ENCODE peak calls at places on chromosome 11, in nine cellular contexts. I, J, E, W, X, U, G, M and F are unnamed samples.

GRCh38 chr11:127962416-127962815 is 624.9 kb downstream of the ETS1 start:
- DNase-seq in I (no peak), J (no peak), E (no peak), W (no peak), X (no peak), U (no peak), G (no peak), M (no peak), F (no peak)

GRCh38 chr11:31863170-31863929 is 52.2 kb upstream of the PAX6 start:
- DNase-seq in I (no peak), J (no peak), E (no peak), W (no peak), X (no peak), U (no peak), G (no peak), M (no peak), F (no peak)

GRCh38 chr11:12149672-12150225 is 39.4 kb downstream of the MICAL2 start:
- DNase-seq in I (no peak), J (no peak), E (no peak), W (no peak), X (no peak), U (no peak), G (no peak), M (no peak), F (no peak)

GRCh38 chr11:113685650-113686349 is 20.3 kb downstream of the TMPRSS5 start:
- DNase-seq in I (no peak), J (no peak), E (no peak), W (no peak), X (no peak), U (no peak), G (no peak), M (no peak), F (no peak)

GRCh38 chr11:47499160-47499559 is 50.2 kb upstream of the RAPSN start:
- DNase-seq in I (no peak), J (no peak), E (no peak), W (no peak), X (no peak), U (no peak), G (no peak), M (no peak), F (no peak)

GRCh38 chr11:12139144-12139881 is 28.9 kb downstream of the MICAL2 start:
- DNase-seq in I (no peak), J (no peak), E (no peak), W (peak), X (no peak), U (no peak), G (no peak), M (no peak), F (peak)

GRCh38 chr11:8066036-8066910 is 14.7 kb upstream of the TUB start:
- DNase-seq in I (no peak), J (no peak), E (peak), W (no peak), X (no peak), U (no peak), G (no peak), M (no peak), F (peak)

GRCh38 chr11:117045196-117045595 is 53.0 kb downstream of the SIK3 start:
- DNase-seq in I (no peak), J (no peak), E (no peak), W (peak), X (no peak), U (no peak), G (peak), M (peak), F (no peak)

GRCh38 chr11:2582958-2583604 is 116.7 kb downstream of the KCNQ1OT1 start:
- DNase-seq in I (no peak), J (no peak), E (peak), W (peak), X (no peak), U (peak), G (peak), M (no peak), F (peak)

GRCh38 chr11:1884123-1884415 is 7.6 kb downstream of the PRR33 start:
- DNase-seq in I (no peak), J (no peak), E (no peak), W (no peak), X (no peak), U (no peak), G (no peak), M (no peak), F (no peak)

GRCh38 chr11:117829369-117829725 is 4.8 kb upstream of the FXYD2 start:
- DNase-seq in I (no peak), J (no peak), E (no peak), W (no peak), X (no peak), U (no peak), G (peak), M (no peak), F (no peak)

GRCh38 chr11:1163321-1163910 is 5.7 kb downstream of the MUC5AC start:
- DNase-seq in I (no peak), J (no peak), E (peak), W (no peak), X (peak), U (no peak), G (no peak), M (no peak), F (no peak)

GRCh38 chr11:100640071-100640470 is 47.0 kb upstream of the ARHGAP42 start:
- DNase-seq in I (no peak), J (no peak), E (no peak), W (no peak), X (no peak), U (no peak), G (no peak), M (no peak), F (no peak)

GRCh38 chr11:110479445-110480101 is 49.8 kb downstream of the FDX1 start:
- DNase-seq in I (no peak), J (no peak), E (no peak), W (peak), X (no peak), U (no peak), G (no peak), M (no peak), F (no peak)

GRCh38 chr11:396948-397548 is 3.0 kb downstream of the PKP3 start:
- DNase-seq in I (no peak), J (no peak), E (peak), W (peak), X (peak), U (peak), G (peak), M (no peak), F (no peak)

GRCh38 chr11:116927163-116927772 is 89.8 kb upstream of the APOA1 start:
- DNase-seq in I (no peak), J (no peak), E (no peak), W (peak), X (no peak), U (no peak), G (no peak), M (no peak), F (no peak)

GRCh38 chr11:27058456-27058855 is 17.8 kb downstream of the BBOX1 start:
- DNase-seq in I (no peak), J (no peak), E (no peak), W (no peak), X (no peak), U (no peak), G (no peak), M (no peak), F (no peak)

GRCh38 chr11:64710418-64711137 is 12.4 kb downstream of the NRXN2 start:
- DNase-seq in I (no peak), J (no peak), E (no peak), W (peak), X (no peak), U (no peak), G (no peak), M (no peak), F (no peak)

GRCh38 chr11:2433106-2433925 is 11.0 kb downstream of the TRPM5 start:
- DNase-seq in I (no peak), J (no peak), E (peak), W (no peak), X (no peak), U (peak), G (no peak), M (no peak), F (no peak)

GRCh38 chr11:109641549-109641948 is 219.6 kb downstream of the C11orf87 start:
- DNase-seq in I (no peak), J (no peak), E (no peak), W (peak), X (no peak), U (no peak), G (no peak), M (peak), F (no peak)

GRCh38 chr11:119591836-119592310 is 137.1 kb downstream of the NECTIN1 start:
- DNase-seq in I (no peak), J (no peak), E (no peak), W (no peak), X (no peak), U (no peak), G (no peak), M (no peak), F (no peak)

GRCh38 chr11:119335091-119335654 is 846 bp downstream of the RNF26 start:
- DNase-seq in I (no peak), J (no peak), E (no peak), W (no peak), X (no peak), U (no peak), G (no peak), M (no peak), F (no peak)

GRCh38 chr11:2411446-2412305 is 11.1 kb downstream of the TSSC4 start:
- DNase-seq in I (no peak), J (no peak), E (no peak), W (no peak), X (no peak), U (no peak), G (no peak), M (no peak), F (no peak)

GRCh38 chr11:102780491-102780918 is at the start of gene MMP10:
- DNase-seq in I (no peak), J (no peak), E (no peak), W (peak), X (no peak), U (no peak), G (no peak), M (peak), F (no peak)

GRCh38 chr11:102438311-102439062 is 14.1 kb downstream of the TMEM123 start:
- DNase-seq in I (no peak), J (no peak), E (no peak), W (no peak), X (no peak), U (peak), G (no peak), M (no peak), F (no peak)

GRCh38 chr11:47464479-47464878 is 15.5 kb upstream of the RAPSN start:
- DNase-seq in I (no peak), J (no peak), E (no peak), W (peak), X (no peak), U (no peak), G (no peak), M (peak), F (no peak)

DNA sequence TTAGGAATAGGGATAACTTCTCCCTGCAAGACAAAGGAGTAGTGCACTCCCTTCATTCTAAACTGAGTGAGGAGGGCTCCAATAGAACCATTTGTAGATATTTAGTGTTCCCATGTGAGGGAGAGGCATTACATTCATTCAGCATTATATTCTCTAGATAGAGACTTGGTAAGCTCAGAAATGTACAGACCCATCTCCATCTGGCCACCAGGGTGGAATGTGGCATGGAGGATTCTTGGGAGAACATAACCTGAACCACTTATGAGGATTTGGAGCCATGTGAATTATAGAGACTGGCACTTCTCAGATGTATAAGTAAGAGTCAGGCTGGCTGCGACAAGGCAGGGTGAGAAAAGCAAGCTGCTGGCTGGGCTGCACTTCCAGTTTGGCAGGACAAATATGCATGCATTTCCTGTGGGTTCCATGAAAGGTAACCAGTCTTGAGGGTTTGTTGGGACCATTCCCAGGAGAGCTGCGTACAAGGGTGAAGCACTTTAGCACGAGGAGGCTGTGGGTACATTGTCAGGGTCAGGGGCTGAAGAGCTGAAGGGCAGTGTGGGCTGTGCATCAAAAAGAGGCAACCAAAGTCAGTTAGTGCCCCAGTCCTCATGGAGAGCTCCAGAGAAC is 9.2 kb downstream of the RRP8 start:
- DNase-seq in I (no peak), J (no peak), E (no peak), W (no peak), X (no peak), U (no peak), G (no peak), M (no peak), F (no peak)
- TF ChIP-seq CTCF in I (no peak), J (no peak), E (peak), W (no peak), X (no peak), U (no peak), G (no peak), M (no peak), F (no peak)

DNA sequence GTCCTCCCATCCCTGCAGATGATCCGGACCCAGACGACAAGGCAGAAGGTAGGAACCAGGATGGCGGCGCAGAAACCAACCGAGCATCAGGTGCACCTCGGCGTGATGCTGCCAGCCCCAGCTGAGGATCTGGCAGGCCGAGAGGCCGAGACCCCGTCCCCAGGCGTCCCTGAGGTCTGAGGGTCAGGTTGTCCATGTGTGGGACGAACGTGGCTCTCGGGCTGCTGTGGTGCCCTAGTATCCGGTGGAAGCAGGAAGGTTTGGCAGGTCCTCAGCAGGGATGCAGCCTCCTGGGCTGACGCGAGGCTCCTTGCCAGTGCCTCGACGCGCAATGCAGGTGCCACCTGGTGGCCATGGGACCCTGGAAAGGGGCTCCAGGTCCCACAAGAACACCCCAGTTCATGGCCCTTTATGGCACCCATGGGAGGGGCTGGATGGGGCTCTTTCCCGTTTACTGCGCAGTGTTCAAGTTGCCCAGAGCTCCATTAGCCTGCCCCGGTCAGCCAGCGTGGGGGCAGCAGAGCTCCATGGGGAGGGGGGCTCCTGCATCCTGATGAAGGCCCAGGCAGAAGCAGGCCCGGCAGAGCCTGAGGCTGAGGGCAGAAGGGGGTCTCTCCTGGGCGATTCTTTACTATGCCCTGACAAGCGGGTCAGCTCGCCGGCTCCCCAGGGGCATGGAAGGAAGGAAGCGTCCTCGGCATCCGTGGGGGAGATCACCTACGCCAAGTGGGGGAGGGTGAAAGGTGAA is 129.9 kb downstream of the CTTN start:
- DNase-seq in I (no peak), J (no peak), E (no peak), W (no peak), X (no peak), U (peak), G (no peak), M (no peak), F (no peak)
- TF ChIP-seq CTCF in I (no peak), J (no peak), E (no peak), W (no peak), X (no peak), U (no peak), G (no peak), M (peak), F (no peak)

GRCh38 chr11:80586464-80586863 is 1145.6 kb upstream of the TENM4 start:
- DNase-seq in I (no peak), J (no peak), E (no peak), W (no peak), X (no peak), U (no peak), G (no peak), M (no peak), F (no peak)
- TF ChIP-seq CTCF in I (no peak), J (no peak), E (no peak), W (no peak), X (no peak), U (no peak), G (no peak), M (no peak), F (no peak)

GRCh38 chr11:76205252-76206076 is 838 bp downstream of the WNT11 start:
- DNase-seq in I (no peak), J (no peak), E (no peak), W (no peak), X (no peak), U (no peak), G (no peak), M (peak), F (no peak)

GRCh38 chr11:76207642-76208378 is 1.5 kb upstream of the WNT11 start:
- DNase-seq in I (peak), J (peak), E (peak), W (peak), X (peak), U (peak), G (peak), M (peak), F (peak)

GRCh38 chr11:76208438-76208828 is 2.1 kb upstream of the WNT11 start:
- DNase-seq in I (no peak), J (no peak), E (no peak), W (no peak), X (no peak), U (no peak), G (no peak), M (no peak), F (no peak)

GRCh38 chr11:76206077-76206326 is 300 bp downstream of the WNT11 start:
- DNase-seq in I (no peak), J (no peak), E (no peak), W (no peak), X (no peak), U (no peak), G (no peak), M (no peak), F (no peak)

DNA sequence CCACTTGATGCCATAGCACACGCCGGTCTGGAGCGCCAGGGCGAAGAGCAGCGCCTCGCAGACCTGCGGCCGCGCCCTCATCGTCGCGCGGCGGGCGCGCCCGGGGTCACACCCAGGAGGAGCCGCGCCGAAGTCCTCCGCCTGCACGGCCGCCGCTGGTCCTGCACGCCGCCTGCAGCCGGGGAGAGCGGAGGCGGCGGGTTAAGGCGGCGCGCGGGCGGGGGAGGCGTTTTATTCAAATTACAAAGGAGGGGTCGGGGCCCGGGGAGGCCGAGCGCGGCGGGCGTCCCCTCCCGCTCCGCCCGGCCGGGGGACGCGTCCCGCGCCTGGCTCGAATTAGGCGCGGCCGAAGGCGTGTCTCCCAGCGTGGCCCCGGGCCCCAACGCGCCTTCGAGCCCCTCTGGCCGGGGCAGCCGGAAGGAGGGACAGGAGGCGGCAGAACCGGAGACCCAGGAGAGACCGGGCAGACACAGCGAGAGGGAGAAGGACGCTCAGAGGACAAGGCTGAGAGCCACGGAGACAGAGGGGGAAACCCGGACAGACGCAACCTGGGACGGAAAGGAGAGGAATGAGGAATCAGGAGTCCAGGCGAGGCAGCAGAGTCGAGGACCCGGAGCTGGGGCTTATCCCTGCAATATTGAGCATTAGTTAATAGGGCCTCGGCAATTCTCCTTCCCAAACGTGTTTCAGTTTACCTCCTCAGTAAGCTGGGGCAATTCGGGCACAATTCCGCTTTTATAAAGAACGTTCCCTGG is at the start of gene WNT11:
- DNase-seq in I (no peak), J (no peak), E (peak), W (no peak), X (peak), U (peak), G (peak), M (peak), F (no peak)
- TF ChIP-seq CTCF in I (no peak), J (no peak), E (no peak), W (no peak), X (no peak), U (no peak), G (no peak), M (no peak), F (no peak)

GRCh38 chr11:75087319-75088055 is 9.2 kb downstream of the OR2AT4 start:
- DNase-seq in I (no peak), J (no peak), E (no peak), W (no peak), X (no peak), U (no peak), G (no peak), M (no peak), F (no peak)
- TF ChIP-seq CTCF in I (no peak), J (no peak), E (no peak), W (peak), X (no peak), U (no peak), G (no peak), M (no peak), F (no peak)

DNA sequence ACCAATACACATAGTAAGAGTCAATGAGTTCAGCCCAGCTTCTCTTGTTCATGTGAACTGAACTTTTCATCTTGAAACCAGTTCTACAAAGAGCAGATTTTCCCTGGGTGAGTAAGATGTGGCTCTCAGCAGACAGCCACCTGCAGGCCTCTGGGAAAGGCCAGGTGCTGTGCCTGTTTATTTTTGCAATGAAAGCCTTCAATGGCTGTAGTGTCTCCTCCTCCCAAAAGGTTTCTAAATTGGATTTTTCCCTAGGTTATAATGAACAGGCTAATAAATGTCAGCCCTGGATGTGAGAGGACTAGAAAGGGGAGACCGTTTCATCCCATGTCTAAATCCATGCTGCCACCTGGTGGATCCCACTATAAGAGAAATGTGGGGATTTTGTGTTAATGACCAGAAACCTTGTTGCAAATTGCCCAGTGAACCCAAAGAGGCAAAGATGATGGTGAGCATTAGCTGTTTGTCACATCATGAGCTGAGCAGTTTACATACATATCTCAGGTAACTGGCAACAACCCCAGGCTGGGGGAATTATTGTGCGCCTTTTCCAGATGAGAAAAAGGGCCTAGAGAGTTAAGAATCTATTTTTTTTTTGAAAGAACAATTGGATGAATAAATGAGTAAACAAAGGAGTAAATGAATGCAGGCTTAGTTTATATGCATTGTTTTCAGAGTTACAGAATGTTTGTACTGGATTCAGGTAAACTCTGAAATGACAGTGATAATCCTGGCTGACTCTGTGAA is 12.7 kb downstream of the C11orf91 start:
- DNase-seq in I (no peak), J (no peak), E (no peak), W (peak), X (no peak), U (no peak), G (peak), M (peak), F (no peak)
- TF ChIP-seq CTCF in I (peak), J (peak), E (peak), W (peak), X (peak), U (peak), G (peak), M (peak), F (no peak)

GRCh38 chr11:93622043-93622442 is 39.4 kb upstream of the CEP295 start:
- DNase-seq in I (peak), J (no peak), E (no peak), W (peak), X (no peak), U (no peak), G (no peak), M (no peak), F (no peak)
- TF ChIP-seq CTCF in I (peak), J (no peak), E (peak), W (peak), X (no peak), U (no peak), G (no peak), M (peak), F (no peak)